ENCODE peak calls at places on chromosomes 4 and X, in ten cellular contexts. L is stimulated activated CD4-positive, alpha-beta T cell treated with anti-CD3 and anti-CD28 coated beads, Interleukin-4, amount 100 ng/mL, for 24 hours; I is stimulated activated CD8-positive, alpha-beta memory T cell treated with anti-CD3 and anti-CD28 coated beads, Interleukin-4, amount 100 ng/mL, for 4 hours; P is central memory CD8-positive, alpha-beta T cell; Q is progenitor cell of endocrine pancreas; Z is CD8-positive, alpha-beta T cell; X is activated CD8-positive, alpha-beta memory T cell treated with anti-CD3 and anti-CD28 coated beads for 48 hours; W is caudate nucleus; G is NCI-H510A treated with DMSO at 0.1 percent for 48 hours; J is ACHN. T is an unnamed sample.

GRCh38 chr4:90234916-90235547 is 107.8 kb downstream of the CCSER1 start:
- DNase-seq in L (no peak), I (no peak), P (no peak), Q (no peak), Z (no peak), X (no peak), W (no peak), G (no peak), J (no peak), T (no peak)

GRCh38 chr4:89653012-89653411 is 183.9 kb downstream of the SNCA start:
- DNase-seq in L (no peak), I (no peak), P (no peak), Q (no peak), Z (no peak), X (no peak), W (no peak), G (no peak), J (no peak), T (no peak)

GRCh38 chrX:140141444-140142029 is 176.2 kb upstream of the CXorf66 start:
- DNase-seq in L (peak; percentile 10), I (no peak), P (no peak), Q (peak; percentile 46), Z (no peak), X (no peak), W (no peak), G (no peak), J (peak; percentile 16), T (no peak)

GRCh38 chr4:93199492-93199891 is 629.1 kb upstream of the ATOH1 start:
- DNase-seq in L (no peak), I (no peak), P (no peak), Q (no peak), Z (no peak), X (no peak), W (no peak), G (peak; percentile 87), J (peak; percentile 32), T (no peak)

GRCh38 chrX:51893931-51894696 is 691 bp downstream of the MAGED1 start:
- DNase-seq in L (no peak), I (no peak), P (no peak), Q (no peak), Z (no peak), X (no peak), W (no peak), G (peak; percentile 11), J (peak; percentile 11), T (no peak)

GRCh38 chrX:41686788-41687187 is 2.0 kb upstream of the GPR34 start:
- DNase-seq in L (no peak), I (no peak), P (no peak), Q (no peak), Z (no peak), X (no peak), W (no peak), G (no peak), J (no peak), T (no peak)

GRCh38 chrX:140087865-140088264 is 122.5 kb upstream of the CXorf66 start:
- DNase-seq in L (no peak), I (no peak), P (no peak), Q (no peak), Z (no peak), X (no peak), W (no peak), G (no peak), J (no peak), T (no peak)

GRCh38 chrX:109872021-109872730 is 130.7 kb upstream of the TMEM164 start:
- DNase-seq in L (no peak), I (no peak), P (no peak), Q (no peak), Z (no peak), X (no peak), W (no peak), G (no peak), J (no peak), T (no peak)

GRCh38 chr4:5808081-5808741 is 84.7 kb downstream of the CRMP1 start:
- DNase-seq in L (no peak), I (no peak), P (no peak), Q (no peak), Z (no peak), X (no peak), W (no peak), G (peak; percentile 29), J (no peak), T (no peak)

GRCh38 chr4:17667653-17668201 is 53.3 kb downstream of the MED28 start:
- DNase-seq in L (no peak), I (no peak), P (no peak), Q (no peak), Z (no peak), X (no peak), W (no peak), G (peak; percentile 81), J (no peak), T (no peak)

GRCh38 chr4:82745173-82745842 is 53.3 kb downstream of the SCD5 start:
- DNase-seq in L (no peak), I (no peak), P (no peak), Q (no peak), Z (no peak), X (no peak), W (no peak), G (no peak), J (no peak), T (no peak)

GRCh38 chr4:151031831-151032605 is 16.9 kb upstream of the LRBA start:
- DNase-seq in L (peak; percentile 42), I (no peak), P (no peak), Q (no peak), Z (no peak), X (no peak), W (no peak), G (no peak), J (peak; percentile 2), T (no peak)

GRCh38 chr4:2341261-2341841 is 77.1 kb downstream of the ZFYVE28 start:
- DNase-seq in L (no peak), I (no peak), P (peak; percentile 6), Q (peak; percentile 7), Z (no peak), X (no peak), W (no peak), G (no peak), J (no peak), T (no peak)

GRCh38 chr4:120865985-120866384 is 56.5 kb downstream of the PRDM5 start:
- DNase-seq in L (no peak), I (no peak), P (no peak), Q (no peak), Z (no peak), X (no peak), W (no peak), G (peak; percentile 56), J (no peak), T (no peak)